ENCODE peak calls at places on chromosomes 7 and 10, in seven cellular contexts. One of them, this sample, is unnamed.

GRCh38 chr10:48506147-48506917 is 98.5 kb downstream of the ARHGAP22 start:
- DNase-seq in GM20000: no peak
- DNase-seq in A673: peak; percentile 66
- DNase-seq in heart left ventricle: no peak
- DNase-seq in SK-N-SH: peak; percentile 60
- DNase-seq in astrocyte of the spinal cord: peak; percentile 30
- DNase-seq in fibroblast of pulmonary artery: peak; percentile 69
- DNase-seq in this sample: peak; percentile 45

GRCh38 chr10:13450078-13450477 is 78.7 kb downstream of the BEND7 start:
- DNase-seq in GM20000: no peak
- DNase-seq in A673: peak; percentile 16
- DNase-seq in heart left ventricle: no peak
- DNase-seq in SK-N-SH: no peak
- DNase-seq in astrocyte of the spinal cord: peak; percentile 55
- DNase-seq in fibroblast of pulmonary artery: peak; percentile 50
- DNase-seq in this sample: no peak

GRCh38 chr7:124783271-124783670 is 17.7 kb upstream of the GPR37 start:
- DNase-seq in GM20000: no peak
- DNase-seq in A673: no peak
- DNase-seq in heart left ventricle: no peak
- DNase-seq in SK-N-SH: no peak
- DNase-seq in astrocyte of the spinal cord: no peak
- DNase-seq in fibroblast of pulmonary artery: no peak
- DNase-seq in this sample: no peak

GRCh38 chr10:33556581-33556980 is 222.1 kb upstream of the NRP1 start:
- DNase-seq in GM20000: no peak
- DNase-seq in A673: no peak
- DNase-seq in heart left ventricle: no peak
- DNase-seq in SK-N-SH: no peak
- DNase-seq in astrocyte of the spinal cord: no peak
- DNase-seq in fibroblast of pulmonary artery: no peak
- DNase-seq in this sample: no peak

GRCh38 chr7:42692609-42693008 is 219.3 kb downstream of the C7orf25 start:
- DNase-seq in GM20000: no peak
- DNase-seq in A673: no peak
- DNase-seq in heart left ventricle: no peak
- DNase-seq in SK-N-SH: no peak
- DNase-seq in astrocyte of the spinal cord: peak; percentile 41
- DNase-seq in fibroblast of pulmonary artery: no peak
- DNase-seq in this sample: no peak

GRCh38 chr10:59967079-59967478 is 60.7 kb upstream of the CCDC6 start:
- DNase-seq in GM20000: no peak
- DNase-seq in A673: peak; percentile 6
- DNase-seq in heart left ventricle: no peak
- DNase-seq in SK-N-SH: no peak
- DNase-seq in astrocyte of the spinal cord: no peak
- DNase-seq in fibroblast of pulmonary artery: no peak
- DNase-seq in this sample: no peak

GRCh38 chr7:101231644-101232043 is 6.0 kb downstream of the CLDN15 start:
- DNase-seq in GM20000: no peak
- DNase-seq in A673: no peak
- DNase-seq in heart left ventricle: no peak
- DNase-seq in SK-N-SH: peak; percentile 61
- DNase-seq in astrocyte of the spinal cord: no peak
- DNase-seq in fibroblast of pulmonary artery: no peak
- DNase-seq in this sample: no peak

GRCh38 chr10:1824928-1825327 is 87.6 kb upstream of the ADARB2 start:
- DNase-seq in GM20000: no peak
- DNase-seq in A673: no peak
- DNase-seq in heart left ventricle: no peak
- DNase-seq in SK-N-SH: no peak
- DNase-seq in astrocyte of the spinal cord: no peak
- DNase-seq in fibroblast of pulmonary artery: no peak
- DNase-seq in this sample: no peak

GRCh38 chr7:95491201-95491600 is 5.5 kb downstream of the ASB4 start:
- DNase-seq in GM20000: no peak
- DNase-seq in A673: no peak
- DNase-seq in heart left ventricle: no peak
- DNase-seq in SK-N-SH: no peak
- DNase-seq in astrocyte of the spinal cord: no peak
- DNase-seq in fibroblast of pulmonary artery: no peak
- DNase-seq in this sample: no peak

GRCh38 chr10:5088703-5089261 is 5.4 kb upstream of the AKR1C3 start:
- DNase-seq in GM20000: no peak
- DNase-seq in A673: no peak
- DNase-seq in heart left ventricle: no peak
- DNase-seq in SK-N-SH: no peak
- DNase-seq in astrocyte of the spinal cord: no peak
- DNase-seq in fibroblast of pulmonary artery: no peak
- DNase-seq in this sample: no peak

GRCh38 chr7:100829150-100829716 is 1.9 kb upstream of the EPHB4 start:
- DNase-seq in GM20000: peak; percentile 17
- DNase-seq in A673: no peak
- DNase-seq in heart left ventricle: peak; percentile 77
- DNase-seq in SK-N-SH: peak; percentile 36
- DNase-seq in astrocyte of the spinal cord: no peak
- DNase-seq in fibroblast of pulmonary artery: no peak
- DNase-seq in this sample: no peak

GRCh38 chr7:51123322-51124021 is 193.1 kb downstream of the COBL start:
- DNase-seq in GM20000: no peak
- DNase-seq in A673: no peak
- DNase-seq in heart left ventricle: no peak
- DNase-seq in SK-N-SH: no peak
- DNase-seq in astrocyte of the spinal cord: peak; percentile 76
- DNase-seq in fibroblast of pulmonary artery: peak; percentile 55
- DNase-seq in this sample: peak; percentile 86

GRCh38 chr7:108147031-108147563 is 16.9 kb upstream of the LAMB4 start:
- DNase-seq in GM20000: no peak
- DNase-seq in A673: no peak
- DNase-seq in heart left ventricle: no peak
- DNase-seq in SK-N-SH: no peak
- DNase-seq in astrocyte of the spinal cord: no peak
- DNase-seq in fibroblast of pulmonary artery: no peak
- DNase-seq in this sample: no peak

GRCh38 chr10:71521504-71522290 is 125.0 kb downstream of the CDH23 start:
- DNase-seq in GM20000: no peak
- DNase-seq in A673: no peak
- DNase-seq in heart left ventricle: no peak
- DNase-seq in SK-N-SH: no peak
- DNase-seq in astrocyte of the spinal cord: no peak
- DNase-seq in fibroblast of pulmonary artery: no peak
- DNase-seq in this sample: no peak

GRCh38 chr10:124093076-124093773 is at the start of gene CHST15:
- DNase-seq in GM20000: peak; percentile 54
- DNase-seq in A673: peak; percentile 45
- DNase-seq in heart left ventricle: peak; percentile 56
- DNase-seq in SK-N-SH: peak; percentile 73
- DNase-seq in astrocyte of the spinal cord: peak; percentile 74
- DNase-seq in fibroblast of pulmonary artery: peak; percentile 36
- DNase-seq in this sample: peak; percentile 17

GRCh38 chr10:101834341-101834740 is 9.3 kb downstream of the KCNIP2 start:
- DNase-seq in GM20000: no peak
- DNase-seq in A673: no peak
- DNase-seq in heart left ventricle: no peak
- DNase-seq in SK-N-SH: no peak
- DNase-seq in astrocyte of the spinal cord: no peak
- DNase-seq in fibroblast of pulmonary artery: no peak
- DNase-seq in this sample: peak; percentile 37

GRCh38 chr10:21076381-21076780 is 179.3 kb upstream of the NEBL start:
- DNase-seq in GM20000: no peak
- DNase-seq in A673: no peak
- DNase-seq in heart left ventricle: no peak
- DNase-seq in SK-N-SH: no peak
- DNase-seq in astrocyte of the spinal cord: no peak
- DNase-seq in fibroblast of pulmonary artery: peak; percentile 40
- DNase-seq in this sample: no peak

GRCh38 chr10:13536674-13537366 is 8.0 kb upstream of the BEND7 start:
- DNase-seq in GM20000: peak; percentile 66
- DNase-seq in A673: peak; percentile 77
- DNase-seq in heart left ventricle: peak; percentile 47
- DNase-seq in SK-N-SH: peak; percentile 82
- DNase-seq in astrocyte of the spinal cord: peak; percentile 35
- DNase-seq in fibroblast of pulmonary artery: peak; percentile 49
- DNase-seq in this sample: peak; percentile 61

DNA sequence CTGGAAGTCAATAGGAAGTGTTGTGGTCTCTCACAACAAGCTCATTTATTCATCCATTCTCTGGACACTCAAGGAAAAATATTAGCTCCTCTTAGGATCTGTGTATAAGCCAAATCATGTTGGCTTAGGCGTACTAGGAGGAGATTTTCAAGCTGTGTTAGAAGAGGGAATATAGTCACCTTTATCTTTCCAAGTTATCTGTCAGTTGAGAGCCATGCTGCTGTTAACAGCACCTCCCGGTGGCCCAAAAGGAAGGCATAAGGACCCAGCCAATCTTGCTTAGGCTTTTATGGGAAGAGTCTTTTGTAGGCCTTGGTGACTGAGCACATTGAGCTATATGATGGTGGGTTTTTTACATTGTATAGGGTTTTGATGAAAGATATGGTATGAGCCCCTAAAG is 220.0 kb downstream of the LRMDA start:
- DNase-seq in GM20000: no peak
- DNase-seq in A673: no peak
- DNase-seq in heart left ventricle: no peak
- DNase-seq in SK-N-SH: no peak
- DNase-seq in astrocyte of the spinal cord: no peak
- DNase-seq in fibroblast of pulmonary artery: no peak
- DNase-seq in this sample: no peak
- TF ChIP-seq CTCF in GM20000: peak; percentile 12
- TF ChIP-seq CTCF in A673: peak; percentile 20
- TF ChIP-seq CTCF in heart left ventricle: no peak
- TF ChIP-seq CTCF in SK-N-SH: peak; percentile 37
- TF ChIP-seq CTCF in astrocyte of the spinal cord: peak; percentile 10
- TF ChIP-seq CTCF in fibroblast of pulmonary artery: no peak
- TF ChIP-seq CTCF in this sample: no peak

GRCh38 chr10:47076949-47077348 is 165.7 kb downstream of the PTPN20 start:
- DNase-seq in GM20000: no peak
- DNase-seq in A673: peak; percentile 9
- DNase-seq in heart left ventricle: no peak
- DNase-seq in SK-N-SH: no peak
- DNase-seq in astrocyte of the spinal cord: no peak
- DNase-seq in fibroblast of pulmonary artery: peak; percentile 65
- DNase-seq in this sample: peak; percentile 45

GRCh38 chr10:47081264-47081663 is 170.0 kb downstream of the PTPN20 start:
- DNase-seq in GM20000: no peak
- DNase-seq in A673: no peak
- DNase-seq in heart left ventricle: no peak
- DNase-seq in SK-N-SH: no peak
- DNase-seq in astrocyte of the spinal cord: no peak
- DNase-seq in fibroblast of pulmonary artery: no peak
- DNase-seq in this sample: peak; percentile 47

GRCh38 chr10:47077941-47078340 is 166.7 kb downstream of the PTPN20 start:
- DNase-seq in GM20000: no peak
- DNase-seq in A673: no peak
- DNase-seq in heart left ventricle: no peak
- DNase-seq in SK-N-SH: no peak
- DNase-seq in astrocyte of the spinal cord: no peak
- DNase-seq in fibroblast of pulmonary artery: no peak
- DNase-seq in this sample: no peak

GRCh38 chr10:47079177-47079580 is 168.0 kb downstream of the PTPN20 start:
- DNase-seq in GM20000: no peak
- DNase-seq in A673: no peak
- DNase-seq in heart left ventricle: no peak
- DNase-seq in SK-N-SH: no peak
- DNase-seq in astrocyte of the spinal cord: peak; percentile 2
- DNase-seq in fibroblast of pulmonary artery: peak; percentile 39
- DNase-seq in this sample: peak; percentile 36

GRCh38 chr10:47078393-47079163 is 167.3 kb downstream of the PTPN20 start:
- DNase-seq in GM20000: no peak
- DNase-seq in A673: no peak
- DNase-seq in heart left ventricle: no peak
- DNase-seq in SK-N-SH: peak; percentile 20
- DNase-seq in astrocyte of the spinal cord: no peak
- DNase-seq in fibroblast of pulmonary artery: no peak
- DNase-seq in this sample: no peak
- TF ChIP-seq CTCF in GM20000: no peak
- TF ChIP-seq CTCF in A673: no peak
- TF ChIP-seq CTCF in heart left ventricle: no peak
- TF ChIP-seq CTCF in SK-N-SH: no peak
- TF ChIP-seq CTCF in astrocyte of the spinal cord: no peak
- TF ChIP-seq CTCF in fibroblast of pulmonary artery: no peak
- TF ChIP-seq CTCF in this sample: no peak

DNA sequence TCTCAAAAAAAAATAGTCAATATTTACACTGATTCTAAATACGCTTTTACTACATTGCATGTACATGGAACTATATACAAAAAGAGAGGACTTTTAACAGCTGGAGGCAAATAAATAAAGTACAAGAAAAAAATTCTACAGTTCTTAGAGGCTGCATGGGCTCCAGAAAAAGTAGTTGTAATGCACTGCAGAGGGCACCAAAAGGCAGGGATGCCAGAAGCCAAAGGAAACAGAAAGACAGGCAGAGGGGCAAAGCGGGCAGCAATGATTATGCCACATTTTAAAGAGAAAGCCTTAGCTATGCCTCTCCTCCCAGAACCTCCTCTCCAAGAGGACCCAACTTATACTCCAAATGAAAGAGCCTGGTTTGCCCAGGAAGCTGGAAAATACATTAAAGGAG is 11.6 kb upstream of the ADCK2 start:
- DNase-seq in GM20000: no peak
- DNase-seq in A673: no peak
- DNase-seq in heart left ventricle: no peak
- DNase-seq in SK-N-SH: no peak
- DNase-seq in astrocyte of the spinal cord: no peak
- DNase-seq in fibroblast of pulmonary artery: no peak
- DNase-seq in this sample: no peak
- TF ChIP-seq CTCF in GM20000: no peak
- TF ChIP-seq CTCF in A673: peak; percentile 32
- TF ChIP-seq CTCF in heart left ventricle: no peak
- TF ChIP-seq CTCF in SK-N-SH: peak; percentile 47
- TF ChIP-seq CTCF in astrocyte of the spinal cord: peak; percentile 27
- TF ChIP-seq CTCF in fibroblast of pulmonary artery: peak; percentile 15
- TF ChIP-seq CTCF in this sample: no peak

GRCh38 chr7:149584530-149584929 is 86.9 kb upstream of the ZNF746 start:
- DNase-seq in GM20000: no peak
- DNase-seq in A673: no peak
- DNase-seq in heart left ventricle: no peak
- DNase-seq in SK-N-SH: no peak
- DNase-seq in astrocyte of the spinal cord: no peak
- DNase-seq in fibroblast of pulmonary artery: no peak
- DNase-seq in this sample: no peak
- TF ChIP-seq CTCF in GM20000: no peak
- TF ChIP-seq CTCF in A673: no peak
- TF ChIP-seq CTCF in heart left ventricle: no peak
- TF ChIP-seq CTCF in SK-N-SH: no peak
- TF ChIP-seq CTCF in astrocyte of the spinal cord: no peak
- TF ChIP-seq CTCF in fibroblast of pulmonary artery: no peak
- TF ChIP-seq CTCF in this sample: no peak

GRCh38 chr7:92833766-92834605 is 2.4 kb downstream of the CDK6 start:
- DNase-seq in GM20000: peak; percentile 82
- DNase-seq in A673: peak; percentile 86
- DNase-seq in heart left ventricle: peak; percentile 90
- DNase-seq in SK-N-SH: peak; percentile 82
- DNase-seq in astrocyte of the spinal cord: peak; percentile 81
- DNase-seq in fibroblast of pulmonary artery: peak; percentile 81
- DNase-seq in this sample: peak; percentile 92
- TF ChIP-seq CTCF in GM20000: peak; percentile 64
- TF ChIP-seq CTCF in A673: peak; percentile 41
- TF ChIP-seq CTCF in heart left ventricle: peak; percentile 36
- TF ChIP-seq CTCF in SK-N-SH: peak; percentile 43
- TF ChIP-seq CTCF in astrocyte of the spinal cord: peak; percentile 32
- TF ChIP-seq CTCF in fibroblast of pulmonary artery: peak; percentile 14
- TF ChIP-seq CTCF in this sample: no peak

This sample was measured in activated CD8-positive, alpha-beta T cell treated with anti-CD3 and anti-CD28 coated beads for 36 hours.